ENCODE peak calls at places on chromosome 11, in four cellular contexts. One of them, this sample, is unnamed.

GRCh38 chr11:58625826-58626460 is 3.5 kb downstream of the CNTF start:
- DNase-seq in Kasumi-1: no peak
- DNase-seq in GM10248: no peak
- DNase-seq in sciatic nerve: no peak
- DNase-seq in this sample: no peak

GRCh38 chr11:70720291-70720690 is 322.0 kb downstream of the CTTN start:
- DNase-seq in GM10248: no peak
- DNase-seq in Kasumi-1: no peak
- DNase-seq in sciatic nerve: no peak
- DNase-seq in this sample: no peak

GRCh38 chr11:30585892-30586250 is 282 bp downstream of the MPPED2 start:
- DNase-seq in GM10248: peak
- DNase-seq in Kasumi-1: no peak
- DNase-seq in sciatic nerve: peak
- DNase-seq in this sample: no peak

GRCh38 chr11:20357150-20357549 is 6.4 kb upstream of the HTATIP2 start:
- DNase-seq in sciatic nerve: no peak
- DNase-seq in Kasumi-1: no peak
- DNase-seq in GM10248: no peak
- DNase-seq in this sample: no peak

GRCh38 chr11:17012712-17013547 is 1.3 kb downstream of the PLEKHA7 start:
- DNase-seq in GM10248: no peak
- DNase-seq in Kasumi-1: no peak
- DNase-seq in sciatic nerve: peak
- DNase-seq in this sample: peak

GRCh38 chr11:68009391-68010000 is 631 bp upstream of the ALDH3B1 start:
- DNase-seq in Kasumi-1: peak
- DNase-seq in GM10248: no peak
- DNase-seq in sciatic nerve: peak
- DNase-seq in this sample: no peak

GRCh38 chr11:45915446-45915845 is 2.2 kb downstream of the PEX16 start:
- DNase-seq in GM10248: no peak
- DNase-seq in sciatic nerve: no peak
- DNase-seq in Kasumi-1: no peak
- DNase-seq in this sample: no peak

GRCh38 chr11:489610-490185 is 17.3 kb downstream of the RNH1 start:
- DNase-seq in GM10248: no peak
- DNase-seq in sciatic nerve: no peak
- DNase-seq in Kasumi-1: no peak
- DNase-seq in this sample: peak

This sample was measured in suprapubic skin.